ENCODE peak calls at places on chromosomes 12 and 14, in five cellular contexts. One of them, this sample, is unnamed.

GRCh38 chr14:104515811-104516780 is 63.5 kb upstream of the C14orf180 start:
- DNase-seq in fibroblast of pulmonary artery: no peak
- DNase-seq in endothelial cell: no peak
- DNase-seq in cardiac fibroblast: no peak
- DNase-seq in left ventricle myocardium inferior: no peak
- DNase-seq in this sample: no peak

GRCh38 chr12:117427176-117427575 is 65.8 kb upstream of the NOS1 start:
- DNase-seq in cardiac fibroblast: no peak
- DNase-seq in fibroblast of pulmonary artery: no peak
- DNase-seq in endothelial cell: no peak
- DNase-seq in left ventricle myocardium inferior: no peak
- DNase-seq in this sample: no peak

GRCh38 chr12:72974954-72975555 is 702.9 kb downstream of the TRHDE start:
- DNase-seq in fibroblast of pulmonary artery: no peak
- DNase-seq in endothelial cell: no peak
- DNase-seq in cardiac fibroblast: no peak
- DNase-seq in left ventricle myocardium inferior: no peak
- DNase-seq in this sample: no peak

GRCh38 chr14:24184104-24184970 is 4.3 kb downstream of the IPO4 start:
- DNase-seq in endothelial cell: no peak
- DNase-seq in left ventricle myocardium inferior: no peak
- DNase-seq in cardiac fibroblast: no peak
- DNase-seq in fibroblast of pulmonary artery: no peak
- DNase-seq in this sample: no peak

GRCh38 chr12:123839826-123840225 is 77.7 kb downstream of the DNAH10 start:
- DNase-seq in cardiac fibroblast: no peak
- DNase-seq in endothelial cell: no peak
- DNase-seq in left ventricle myocardium inferior: no peak
- DNase-seq in fibroblast of pulmonary artery: no peak
- DNase-seq in this sample: no peak

GRCh38 chr12:29929295-29929694 is 145.6 kb upstream of the TMTC1 start:
- DNase-seq in endothelial cell: no peak
- DNase-seq in left ventricle myocardium inferior: no peak
- DNase-seq in fibroblast of pulmonary artery: no peak
- DNase-seq in cardiac fibroblast: no peak
- DNase-seq in this sample: no peak

GRCh38 chr14:58414845-58415244 is 12.5 kb downstream of the TIMM9 start:
- DNase-seq in left ventricle myocardium inferior: no peak
- DNase-seq in cardiac fibroblast: peak
- DNase-seq in fibroblast of pulmonary artery: peak
- DNase-seq in endothelial cell: no peak
- DNase-seq in this sample: no peak

GRCh38 chr12:96084624-96085023 is 49.2 kb upstream of the LTA4H start:
- DNase-seq in cardiac fibroblast: no peak
- DNase-seq in fibroblast of pulmonary artery: no peak
- DNase-seq in endothelial cell: no peak
- DNase-seq in left ventricle myocardium inferior: no peak
- DNase-seq in this sample: no peak

GRCh38 chr12:15230751-15231150 is 9.5 kb upstream of the RERG start:
- DNase-seq in fibroblast of pulmonary artery: peak
- DNase-seq in endothelial cell: no peak
- DNase-seq in left ventricle myocardium inferior: no peak
- DNase-seq in cardiac fibroblast: no peak
- DNase-seq in this sample: no peak

GRCh38 chr12:124626841-124627502 is 59.6 kb upstream of the NCOR2 start:
- DNase-seq in cardiac fibroblast: peak
- DNase-seq in fibroblast of pulmonary artery: peak
- DNase-seq in endothelial cell: no peak
- DNase-seq in left ventricle myocardium inferior: peak
- DNase-seq in this sample: no peak

GRCh38 chr14:34713681-34714319 is 593 bp downstream of the CFL2 start:
- DNase-seq in endothelial cell: no peak
- DNase-seq in left ventricle myocardium inferior: peak
- DNase-seq in fibroblast of pulmonary artery: peak
- DNase-seq in cardiac fibroblast: peak
- DNase-seq in this sample: peak

GRCh38 chr12:108104657-108105056 is 24.4 kb upstream of the WSCD2 start:
- DNase-seq in left ventricle myocardium inferior: no peak
- DNase-seq in endothelial cell: no peak
- DNase-seq in fibroblast of pulmonary artery: no peak
- DNase-seq in cardiac fibroblast: no peak
- DNase-seq in this sample: no peak

GRCh38 chr12:46342562-46343033 is 30.0 kb downstream of the SLC38A2 start:
- DNase-seq in endothelial cell: peak
- DNase-seq in left ventricle myocardium inferior: no peak
- DNase-seq in fibroblast of pulmonary artery: peak
- DNase-seq in cardiac fibroblast: peak
- DNase-seq in this sample: peak

GRCh38 chr12:16927259-16927658 is 321.3 kb upstream of the LMO3 start:
- DNase-seq in cardiac fibroblast: no peak
- DNase-seq in fibroblast of pulmonary artery: no peak
- DNase-seq in endothelial cell: no peak
- DNase-seq in left ventricle myocardium inferior: no peak
- DNase-seq in this sample: no peak

DNA sequence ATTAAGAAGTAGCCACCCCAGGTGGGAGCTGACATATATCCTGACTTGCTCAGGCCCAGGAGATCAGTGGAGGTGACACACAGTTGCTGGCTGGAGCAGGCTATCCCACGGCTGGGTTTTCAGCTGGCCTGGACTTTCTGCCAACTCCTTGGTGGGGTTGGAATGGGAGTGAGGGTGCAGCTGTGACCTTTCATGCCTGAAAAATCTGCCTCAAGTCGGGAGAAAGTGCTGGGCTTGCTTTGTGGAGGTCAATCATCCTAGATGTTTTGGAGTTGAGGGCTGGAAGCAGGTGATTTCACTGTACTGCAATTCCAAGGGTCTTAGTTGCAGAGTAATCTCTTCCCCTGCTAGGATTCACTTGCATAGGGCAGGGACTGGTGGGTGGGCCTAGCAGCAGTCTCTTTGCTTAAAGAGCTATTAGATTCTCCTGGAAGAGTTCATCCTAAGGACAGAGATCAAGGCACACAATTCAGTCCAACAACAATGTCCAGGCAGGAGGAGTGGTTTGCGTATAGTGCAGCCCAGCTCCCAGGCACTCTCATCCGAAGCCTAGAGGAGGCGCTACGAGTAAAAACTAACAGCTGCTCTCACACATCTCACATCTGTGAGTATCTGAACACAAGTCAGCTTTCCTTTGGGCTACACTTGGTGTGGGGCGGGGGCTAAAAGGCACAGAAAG is 98.1 kb downstream of the GAS2L3 start:
- DNase-seq in cardiac fibroblast: no peak
- DNase-seq in endothelial cell: no peak
- DNase-seq in left ventricle myocardium inferior: no peak
- DNase-seq in fibroblast of pulmonary artery: no peak
- DNase-seq in this sample: no peak
- TF ChIP-seq CTCF in cardiac fibroblast: no peak
- TF ChIP-seq CTCF in endothelial cell: no peak
- TF ChIP-seq CTCF in left ventricle myocardium inferior: no peak
- TF ChIP-seq CTCF in fibroblast of pulmonary artery: no peak
- TF ChIP-seq CTCF in this sample: no peak

DNA sequence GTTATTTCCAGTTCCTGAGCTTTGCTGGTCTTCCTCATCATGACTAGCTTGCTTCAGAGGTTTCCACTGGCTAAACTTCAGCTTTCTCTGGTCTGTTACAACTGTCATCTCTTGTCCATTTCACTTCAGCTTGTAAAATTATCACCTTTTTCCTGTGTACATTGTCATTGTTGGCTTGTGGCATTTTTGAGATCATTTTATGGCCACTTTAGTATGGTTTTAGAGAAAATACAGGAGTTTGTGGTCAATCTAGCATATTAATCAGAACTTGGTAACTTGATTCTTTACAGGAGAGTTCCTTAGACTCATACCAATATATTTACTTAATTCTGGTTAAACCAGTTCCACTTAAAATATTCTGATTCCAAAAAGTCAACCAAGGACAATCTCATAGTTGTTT is 235.9 kb upstream of the KITLG start:
- DNase-seq in fibroblast of pulmonary artery: no peak
- DNase-seq in cardiac fibroblast: no peak
- DNase-seq in endothelial cell: no peak
- DNase-seq in left ventricle myocardium inferior: no peak
- DNase-seq in this sample: peak
- TF ChIP-seq CTCF in fibroblast of pulmonary artery: no peak
- TF ChIP-seq CTCF in cardiac fibroblast: no peak
- TF ChIP-seq CTCF in endothelial cell: no peak
- TF ChIP-seq CTCF in left ventricle myocardium inferior: no peak
- TF ChIP-seq CTCF in this sample: no peak

GRCh38 chr12:47817272-47818006 is 2.3 kb downstream of the HDAC7 start:
- DNase-seq in left ventricle myocardium inferior: no peak
- DNase-seq in endothelial cell: no peak
- DNase-seq in cardiac fibroblast: peak
- DNase-seq in fibroblast of pulmonary artery: no peak
- DNase-seq in this sample: peak
- TF ChIP-seq CTCF in left ventricle myocardium inferior: peak
- TF ChIP-seq CTCF in endothelial cell: no peak
- TF ChIP-seq CTCF in cardiac fibroblast: peak
- TF ChIP-seq CTCF in fibroblast of pulmonary artery: peak
- TF ChIP-seq CTCF in this sample: peak

GRCh38 chr12:4031703-4032291 is 158.6 kb upstream of the PARP11 start:
- DNase-seq in endothelial cell: no peak
- DNase-seq in cardiac fibroblast: peak
- DNase-seq in fibroblast of pulmonary artery: peak
- DNase-seq in left ventricle myocardium inferior: peak
- DNase-seq in this sample: no peak

GRCh38 chr12:4036872-4037271 is 163.7 kb upstream of the PARP11 start:
- DNase-seq in fibroblast of pulmonary artery: no peak
- DNase-seq in endothelial cell: no peak
- DNase-seq in cardiac fibroblast: no peak
- DNase-seq in left ventricle myocardium inferior: no peak
- DNase-seq in this sample: no peak

GRCh38 chr12:4030938-4031702 is 157.9 kb upstream of the PARP11 start:
- DNase-seq in fibroblast of pulmonary artery: peak
- DNase-seq in endothelial cell: peak
- DNase-seq in cardiac fibroblast: peak
- DNase-seq in left ventricle myocardium inferior: peak
- DNase-seq in this sample: peak

GRCh38 chr12:4034926-4035325 is 161.7 kb upstream of the PARP11 start:
- DNase-seq in cardiac fibroblast: no peak
- DNase-seq in left ventricle myocardium inferior: no peak
- DNase-seq in fibroblast of pulmonary artery: no peak
- DNase-seq in endothelial cell: no peak
- DNase-seq in this sample: no peak

DNA sequence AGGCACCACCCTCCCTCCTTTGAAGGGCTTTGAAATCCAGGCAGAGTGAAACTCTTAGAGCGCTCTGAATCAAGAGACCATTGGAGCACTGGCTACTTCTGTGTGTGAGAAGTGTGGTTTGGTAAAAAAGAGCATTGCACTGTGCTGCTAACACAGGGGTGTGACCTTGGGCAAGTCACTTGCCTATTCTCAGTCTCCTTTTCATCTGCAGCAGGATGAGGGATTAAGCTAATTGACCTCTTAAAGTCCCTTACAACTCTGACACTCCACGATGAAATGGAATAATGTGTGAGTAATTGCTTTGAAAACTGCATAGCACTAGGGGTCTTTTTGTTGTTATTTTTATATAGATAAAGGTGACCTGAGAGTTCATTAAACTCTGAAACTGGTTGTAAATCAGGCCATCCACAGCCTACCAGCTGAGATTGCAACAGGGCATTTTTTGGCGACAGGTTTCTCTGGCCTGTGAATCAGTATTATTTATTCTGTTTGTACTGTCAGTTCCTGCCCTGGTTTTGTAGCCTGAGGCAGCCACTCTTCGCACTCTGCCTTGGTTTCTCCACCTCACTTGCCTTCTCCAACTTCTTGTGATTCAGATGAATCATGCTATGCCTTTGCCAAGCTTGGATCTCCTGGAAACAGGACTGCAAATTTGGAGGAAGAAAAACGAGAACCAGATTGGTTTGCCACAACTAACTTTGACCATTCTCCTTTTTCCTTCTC is 159.9 kb upstream of the PARP11 start:
- DNase-seq in left ventricle myocardium inferior: no peak
- DNase-seq in endothelial cell: no peak
- DNase-seq in fibroblast of pulmonary artery: no peak
- DNase-seq in cardiac fibroblast: peak
- DNase-seq in this sample: peak
- TF ChIP-seq CTCF in left ventricle myocardium inferior: no peak
- TF ChIP-seq CTCF in endothelial cell: no peak
- TF ChIP-seq CTCF in fibroblast of pulmonary artery: no peak
- TF ChIP-seq CTCF in cardiac fibroblast: no peak
- TF ChIP-seq CTCF in this sample: no peak

DNA sequence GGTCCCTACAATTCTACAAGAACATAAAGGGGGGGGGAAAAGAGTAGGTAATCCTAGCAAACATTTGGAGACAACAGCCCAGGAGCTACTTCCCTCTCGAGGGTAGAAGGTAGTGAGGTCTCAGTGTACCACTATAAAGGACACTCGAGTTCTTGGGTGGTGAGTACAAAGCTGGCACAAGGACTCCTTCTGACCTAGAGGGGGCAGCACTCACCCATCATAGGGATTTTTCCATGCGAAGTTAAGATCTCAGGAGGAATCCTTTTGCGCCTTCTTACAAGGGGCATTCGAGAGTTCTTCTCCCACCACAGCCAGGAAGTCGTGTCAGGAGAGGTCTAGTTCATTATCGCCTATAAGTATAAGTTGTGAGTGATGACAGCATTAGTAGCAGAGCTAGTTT is 200.2 kb upstream of the RBM19 start:
- DNase-seq in endothelial cell: peak
- DNase-seq in cardiac fibroblast: peak
- DNase-seq in left ventricle myocardium inferior: no peak
- DNase-seq in fibroblast of pulmonary artery: peak
- DNase-seq in this sample: peak
- TF ChIP-seq CTCF in endothelial cell: peak
- TF ChIP-seq CTCF in cardiac fibroblast: peak
- TF ChIP-seq CTCF in left ventricle myocardium inferior: peak
- TF ChIP-seq CTCF in fibroblast of pulmonary artery: peak
- TF ChIP-seq CTCF in this sample: peak

GRCh38 chr14:43914041-43914693 is 592.9 kb downstream of the FSCB start:
- DNase-seq in fibroblast of pulmonary artery: no peak
- DNase-seq in cardiac fibroblast: no peak
- DNase-seq in endothelial cell: no peak
- DNase-seq in left ventricle myocardium inferior: no peak
- DNase-seq in this sample: no peak
- TF ChIP-seq CTCF in fibroblast of pulmonary artery: no peak
- TF ChIP-seq CTCF in cardiac fibroblast: no peak
- TF ChIP-seq CTCF in endothelial cell: no peak
- TF ChIP-seq CTCF in left ventricle myocardium inferior: no peak
- TF ChIP-seq CTCF in this sample: no peak

GRCh38 chr12:47941475-47942326 is 21.7 kb upstream of the TMEM106C start:
- DNase-seq in fibroblast of pulmonary artery: no peak
- DNase-seq in left ventricle myocardium inferior: no peak
- DNase-seq in cardiac fibroblast: no peak
- DNase-seq in endothelial cell: no peak
- DNase-seq in this sample: no peak

GRCh38 chr12:47940773-47941474 is 22.5 kb upstream of the TMEM106C start:
- DNase-seq in left ventricle myocardium inferior: no peak
- DNase-seq in cardiac fibroblast: no peak
- DNase-seq in fibroblast of pulmonary artery: no peak
- DNase-seq in endothelial cell: no peak
- DNase-seq in this sample: no peak

GRCh38 chr12:47944685-47945340 is 18.6 kb upstream of the TMEM106C start:
- DNase-seq in endothelial cell: no peak
- DNase-seq in cardiac fibroblast: no peak
- DNase-seq in fibroblast of pulmonary artery: no peak
- DNase-seq in left ventricle myocardium inferior: no peak
- DNase-seq in this sample: no peak

GRCh38 chr12:47943492-47944359 is 19.7 kb upstream of the TMEM106C start:
- DNase-seq in endothelial cell: no peak
- DNase-seq in fibroblast of pulmonary artery: no peak
- DNase-seq in cardiac fibroblast: no peak
- DNase-seq in left ventricle myocardium inferior: no peak
- DNase-seq in this sample: no peak

GRCh38 chr12:47942327-47943230 is 20.8 kb upstream of the TMEM106C start:
- DNase-seq in cardiac fibroblast: no peak
- DNase-seq in endothelial cell: peak
- DNase-seq in left ventricle myocardium inferior: no peak
- DNase-seq in fibroblast of pulmonary artery: no peak
- DNase-seq in this sample: no peak
- TF ChIP-seq CTCF in cardiac fibroblast: peak
- TF ChIP-seq CTCF in endothelial cell: peak
- TF ChIP-seq CTCF in left ventricle myocardium inferior: no peak
- TF ChIP-seq CTCF in fibroblast of pulmonary artery: peak
- TF ChIP-seq CTCF in this sample: peak